ENCODE peak calls at places on chromosome X, in six cellular contexts. A is IMR-90, N is esophagus squamous epithelium, X is stomach, H is mesendoderm, D is body of pancreas. W is an unnamed sample.

GRCh38 chrX:41234962-41235361 is 99.0 kb upstream of the DDX3X start:
- DNase-seq in H (no peak), A (no peak), D (no peak), N (no peak), X (no peak), W (no peak)

GRCh38 chrX:22520128-22520828 is 247.6 kb downstream of the CBLL2 start:
- DNase-seq in D (no peak), H (peak), N (no peak), X (no peak), A (no peak), W (no peak)

GRCh38 chrX:11629593-11630211 is 36.0 kb downstream of the ARHGAP6 start:
- DNase-seq in N (no peak), D (no peak), A (peak), H (peak), X (no peak), W (no peak)

GRCh38 chrX:100512471-100512870 is 72.3 kb upstream of the TNMD start:
- DNase-seq in D (no peak), A (peak), H (no peak), N (no peak), X (no peak), W (peak)

GRCh38 chrX:53481093-53481492 is 46.9 kb upstream of the HSD17B10 start:
- DNase-seq in X (peak), D (peak), A (no peak), N (no peak), H (peak), W (peak)

GRCh38 chrX:44569122-44569521 is 26.5 kb upstream of the FUNDC1 start:
- DNase-seq in H (no peak), D (no peak), A (no peak), N (no peak), X (no peak), W (no peak)

GRCh38 chrX:140432328-140433025 is 72.4 kb downstream of the SOX3 start:
- DNase-seq in X (peak), A (no peak), N (no peak), D (peak), H (no peak), W (no peak)

GRCh38 chrX:153903238-153903980 is 1.1 kb upstream of the AVPR2 start:
- DNase-seq in X (no peak), N (no peak), D (no peak), H (no peak), A (no peak), W (no peak)

GRCh38 chrX:132206259-132206658 is 13.0 kb downstream of the RAP2C start:
- DNase-seq in A (peak), X (no peak), H (no peak), N (no peak), D (no peak), W (no peak)
- H3K27ac ChIP-seq in A (no peak), X (no peak), H (no peak), N (no peak), D (no peak), W (no peak)

GRCh38 chrX:49214996-49215526 is 15.1 kb upstream of the SYP start:
- DNase-seq in D (no peak), H (no peak), N (no peak), A (no peak), X (no peak), W (no peak)
- H3K27ac ChIP-seq in D (no peak), H (no peak), N (no peak), A (no peak), X (no peak), W (no peak)

DNA sequence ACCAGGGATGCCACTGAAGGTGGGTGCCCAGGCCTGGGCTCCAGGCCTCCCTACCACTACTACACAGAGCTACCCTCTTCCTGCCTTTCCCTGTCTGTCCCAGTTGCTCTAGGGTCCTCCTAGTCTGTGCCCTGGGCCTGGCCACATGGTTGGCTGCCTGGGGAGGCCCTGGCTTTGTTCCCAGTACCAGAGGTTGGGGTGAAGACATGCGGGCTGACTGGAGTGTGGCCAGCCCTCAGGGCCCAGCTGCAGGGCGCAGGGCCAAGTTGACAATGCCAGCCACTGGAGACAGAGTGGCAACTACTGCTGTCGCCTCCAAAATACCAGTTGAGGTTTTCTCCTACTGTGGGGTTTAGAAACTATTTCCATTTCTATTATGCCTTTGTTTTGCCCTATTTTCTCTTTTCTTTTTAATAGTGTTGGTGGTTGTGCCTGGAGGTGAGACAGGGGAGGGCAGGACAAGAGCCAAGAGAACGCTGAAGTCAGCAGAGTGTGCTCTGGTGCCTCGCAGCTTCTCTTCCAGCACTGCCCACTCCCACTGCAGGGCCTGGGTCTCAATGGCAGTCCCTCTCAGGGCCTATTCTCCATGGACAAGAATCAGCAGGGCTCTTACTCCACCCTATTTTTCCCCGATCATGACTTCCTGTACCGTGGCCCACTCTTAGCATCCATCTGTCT is 32.2 kb upstream of the XPNPEP2 start:
- DNase-seq in X (peak), D (peak), H (no peak), N (no peak), A (no peak), W (no peak)
- H3K27ac ChIP-seq in X (no peak), D (no peak), H (no peak), N (no peak), A (no peak), W (no peak)

DNA sequence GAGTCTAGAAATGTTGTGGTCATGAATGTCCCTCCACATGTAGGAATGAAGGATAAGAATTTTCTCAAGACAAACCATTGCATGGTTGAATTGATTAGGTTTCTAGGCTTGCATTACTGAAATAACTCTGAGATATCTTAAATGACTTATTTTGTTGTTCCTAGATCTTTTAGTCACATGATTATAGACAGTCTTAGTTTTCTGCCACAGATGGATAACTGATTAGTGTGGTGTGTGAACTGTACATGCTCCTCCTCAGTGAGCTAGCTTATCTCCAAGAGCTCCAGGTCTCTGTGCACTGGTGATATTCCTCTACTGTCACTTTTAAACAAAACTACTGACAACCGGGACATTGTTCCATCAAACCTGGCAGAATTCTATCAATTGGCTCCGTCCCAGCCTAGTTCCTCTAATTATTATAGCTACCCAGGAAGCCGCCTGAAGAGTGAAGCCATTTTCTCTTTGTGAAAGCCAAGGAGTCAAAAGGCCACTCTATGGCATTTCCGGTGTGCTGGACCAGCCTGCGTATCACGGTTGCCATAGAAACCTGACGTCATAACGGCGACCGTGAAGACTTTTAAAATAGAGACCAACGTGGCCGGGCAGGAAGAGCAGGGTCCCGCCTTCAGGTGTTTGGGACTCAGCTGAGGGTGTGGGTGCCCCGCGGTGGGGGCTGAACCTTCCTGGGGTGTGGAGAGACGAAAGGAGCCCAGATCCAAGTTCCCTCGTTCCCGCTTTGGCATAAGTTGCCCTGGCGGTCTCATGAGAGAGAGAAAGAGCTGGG is 28.1 kb downstream of the BEX3 start:
- DNase-seq in N (no peak), A (peak), H (peak), X (peak), D (peak), W (peak)
- H3K27ac ChIP-seq in N (no peak), A (peak), H (no peak), X (peak), D (no peak), W (peak)

DNA sequence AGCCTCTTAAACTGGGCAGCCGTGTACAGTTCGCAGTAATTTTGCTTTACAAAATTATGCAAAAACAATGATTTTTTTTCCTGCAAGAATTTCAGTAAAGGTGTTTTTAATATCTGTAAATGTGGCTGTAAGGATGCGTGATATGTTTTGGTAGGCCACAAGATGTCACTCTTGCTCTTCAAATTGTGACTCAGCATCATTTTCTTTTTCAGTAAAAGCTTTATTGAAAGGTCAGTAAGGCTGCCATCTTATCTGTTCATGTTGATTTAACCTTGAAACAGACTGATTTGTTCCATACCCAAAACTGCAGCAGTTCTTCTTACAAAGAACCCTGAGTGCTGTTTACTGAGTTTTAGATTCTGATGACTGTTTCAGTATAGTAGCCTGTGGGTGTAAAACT is 39.9 kb downstream of the TXLNG start:
- DNase-seq in X (no peak), H (peak), N (no peak), D (no peak), A (peak), W (peak)
- H3K27ac ChIP-seq in X (peak), H (no peak), N (no peak), D (no peak), A (no peak), W (peak)

DNA sequence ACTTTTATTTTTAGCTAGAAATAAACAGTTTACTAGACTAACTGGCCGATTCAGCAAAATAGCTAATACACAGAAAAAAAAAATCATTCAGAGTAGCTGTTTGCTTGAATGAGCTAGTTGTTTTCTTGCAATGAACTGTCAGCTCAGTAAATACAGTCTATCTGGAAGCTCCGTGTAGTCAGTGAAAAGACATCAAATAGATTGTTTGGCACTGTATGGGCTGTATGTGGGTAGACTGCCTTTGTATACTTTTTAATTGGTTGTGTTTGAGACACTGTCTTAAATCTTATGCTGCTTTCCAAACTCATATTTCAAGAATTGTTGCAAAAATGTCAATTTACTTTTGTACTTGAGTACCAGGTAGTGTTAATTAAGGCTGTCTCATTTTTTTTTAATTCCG is 61.6 kb upstream of the GPR174 start:
- DNase-seq in N (no peak), H (no peak), A (no peak), X (no peak), D (no peak), W (no peak)
- H3K27ac ChIP-seq in N (no peak), H (no peak), A (no peak), X (no peak), D (no peak), W (no peak)

DNA sequence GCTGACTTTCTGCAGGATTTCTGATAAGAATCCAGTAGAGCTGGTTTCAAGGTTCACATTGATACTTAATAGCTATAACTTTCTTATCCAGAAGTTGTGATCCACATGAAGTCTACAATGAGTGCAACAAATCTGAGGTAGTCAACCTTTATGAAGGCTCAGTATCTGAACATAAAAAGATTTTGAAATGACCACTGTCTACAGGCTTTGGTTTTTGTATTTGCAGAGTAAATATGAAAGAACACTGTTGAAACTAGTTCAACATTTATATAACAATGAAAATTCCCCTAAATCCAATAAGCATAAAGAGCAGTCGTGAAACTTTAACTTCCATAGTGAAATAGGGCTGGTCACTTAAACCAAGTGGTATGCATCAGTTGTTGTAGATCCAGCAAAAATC is 55.6 kb upstream of the RLIM start:
- DNase-seq in A (no peak), X (no peak), D (no peak), N (no peak), H (no peak), W (no peak)
- H3K27ac ChIP-seq in A (no peak), X (no peak), D (no peak), N (no peak), H (no peak), W (no peak)